ENCODE peak calls at places on chromosomes 16 and 17, in five cellular contexts. K, E, R, G and M are unnamed samples.

GRCh38 chr16:82655720-82656500 is 29.1 kb downstream of the CDH13 start:
- DNase-seq in K (no peak), E (no peak), R (no peak), G (no peak), M (no peak)

GRCh38 chr17:64320613-64321553 is 57.8 kb upstream of the TEX2 start:
- DNase-seq in K (peak), R (no peak), G (peak), E (peak), M (peak)

GRCh38 chr16:31269541-31269940 is 9.8 kb downstream of the ITGAM start:
- DNase-seq in E (no peak), R (no peak), K (no peak), G (no peak), M (peak)

GRCh38 chr17:81601525-81602120 is 35.3 kb downstream of the NPLOC4 start:
- DNase-seq in E (peak), G (peak), K (peak), R (no peak), M (no peak)

GRCh38 chr17:37483311-37484039 is 6.2 kb upstream of the DUSP14 start:
- DNase-seq in K (no peak), G (no peak), R (no peak), E (no peak), M (no peak)

GRCh38 chr16:28623172-28623711 is 13.4 kb upstream of the SULT1A1 start:
- DNase-seq in E (peak), G (peak), K (peak), R (no peak), M (no peak)

GRCh38 chr17:78600181-78600651 is 23.0 kb upstream of the DNAH17 start:
- DNase-seq in G (no peak), K (no peak), E (no peak), R (no peak), M (no peak)

GRCh38 chr17:50043290-50044148 is 12.4 kb upstream of the ITGA3 start:
- DNase-seq in G (no peak), E (peak), R (no peak), K (no peak), M (peak)

GRCh38 chr17:20300399-20301037 is 166.8 kb downstream of the LGALS9B start:
- DNase-seq in R (no peak), G (no peak), K (no peak), E (no peak), M (no peak)

GRCh38 chr17:79633154-79633553 is 22.3 kb upstream of the RBFOX3 start:
- DNase-seq in K (no peak), R (no peak), E (peak), G (no peak), M (peak)

GRCh38 chr17:180380-181212 is 854 bp downstream of the DOC2B start:
- DNase-seq in G (no peak), R (no peak), E (no peak), K (no peak), M (no peak)

GRCh38 chr17:80961516-80961915 is 30.1 kb upstream of the CHMP6 start:
- DNase-seq in R (no peak), G (no peak), E (no peak), K (no peak), M (no peak)

GRCh38 chr16:35572186-35572585 is 2112.8 kb downstream of the TP53TG3F start:
- DNase-seq in R (no peak), K (no peak), G (no peak), E (no peak), M (no peak)

GRCh38 chr16:10126686-10127085 is 55.5 kb downstream of the GRIN2A start:
- DNase-seq in G (no peak), E (no peak), R (no peak), K (no peak), M (no peak)

GRCh38 chr16:49540836-49541235 is 167.2 kb downstream of the C16orf78 start:
- DNase-seq in R (no peak), G (no peak), E (no peak), K (no peak), M (no peak)

GRCh38 chr17:56602292-56603130 is 9.0 kb downstream of the NOG start:
- DNase-seq in G (no peak), E (no peak), K (no peak), R (no peak), M (no peak)

GRCh38 chr16:29820730-29821662 is 734 bp downstream of the MVP start:
- DNase-seq in G (no peak), E (peak), R (no peak), K (peak), M (no peak)

GRCh38 chr16:68013440-68013839 is 2.3 kb downstream of the DPEP2NB start:
- DNase-seq in K (no peak), E (no peak), R (no peak), G (no peak), M (no peak)

GRCh38 chr16:56478228-56479049 is 27.1 kb downstream of the OGFOD1 start:
- DNase-seq in E (no peak), R (no peak), G (no peak), K (no peak), M (no peak)

GRCh38 chr17:70295329-70295728 is 126.0 kb downstream of the KCNJ2 start:
- DNase-seq in G (no peak), E (no peak), R (no peak), K (no peak), M (no peak)

GRCh38 chr16:51524555-51525373 is 373.7 kb upstream of the SALL1 start:
- DNase-seq in K (no peak), E (no peak), G (no peak), R (no peak), M (no peak)

GRCh38 chr16:275041-275621 is 613 bp downstream of the RGS11 start:
- DNase-seq in R (no peak), E (no peak), G (no peak), K (no peak), M (no peak)

GRCh38 chr16:76176153-76176552 is 101.0 kb upstream of the CNTNAP4 start:
- DNase-seq in E (no peak), G (no peak), K (peak), R (no peak), M (no peak)